ENCODE peak calls at places on chromosomes 2 and 18, in six cellular contexts. H is adrenal gland, Q is A549, L is tibial nerve, V is gastrocnemius medialis, W is right lobe of liver. X is an unnamed sample.

GRCh38 chr2:211454684-211455083 is 898.3 kb downstream of the CPS1 start:
- DNase-seq in V (no peak), W (no peak), L (no peak), Q (no peak), H (no peak), X (no peak)

GRCh38 chr2:191677091-191677645 is 768 bp upstream of the NABP1 start:
- DNase-seq in Q (peak), W (peak), H (peak), V (peak), L (no peak), X (peak)

GRCh38 chr2:100197643-100198153 is 55.3 kb upstream of the AFF3 start:
- DNase-seq in V (peak), L (peak), Q (no peak), W (no peak), H (peak), X (peak)

GRCh38 chr18:6482198-6482977 is 67.7 kb upstream of the L3MBTL4 start:
- DNase-seq in W (peak), L (peak), V (peak), Q (peak), H (peak), X (peak)

GRCh38 chr2:3728104-3729054 is 25.0 kb downstream of the DCDC2C start:
- DNase-seq in V (no peak), W (no peak), Q (peak), H (peak), L (peak), X (no peak)

GRCh38 chr2:9885036-9885684 is 41.9 kb downstream of the TAF1B start:
- DNase-seq in Q (no peak), W (no peak), H (no peak), V (no peak), L (no peak), X (no peak)

GRCh38 chr2:154427453-154427852 is 271.0 kb upstream of the KCNJ3 start:
- DNase-seq in H (no peak), L (no peak), W (no peak), V (no peak), Q (no peak), X (no peak)

GRCh38 chr2:66228128-66228547 is 206.8 kb upstream of the MEIS1 start:
- DNase-seq in L (peak), H (peak), W (no peak), Q (no peak), V (peak), X (no peak)

GRCh38 chr18:59848002-59848401 is 51.8 kb upstream of the PMAIP1 start:
- DNase-seq in Q (no peak), H (no peak), V (no peak), W (no peak), L (no peak), X (no peak)

GRCh38 chr2:213150315-213150951 is 979 bp downstream of the IKZF2 start:
- DNase-seq in V (no peak), H (peak), L (peak), W (no peak), Q (no peak), X (no peak)

GRCh38 chr2:75278314-75278713 is 79.0 kb upstream of the TACR1 start:
- DNase-seq in L (no peak), W (no peak), Q (no peak), H (no peak), V (no peak), X (no peak)

GRCh38 chr2:225889452-225889851 is 489.9 kb downstream of the NYAP2 start:
- DNase-seq in W (no peak), Q (peak), V (no peak), H (peak), L (peak), X (peak)

GRCh38 chr2:174587607-174588006 is 10.0 kb downstream of the WIPF1 start:
- DNase-seq in Q (no peak), V (no peak), H (no peak), L (no peak), W (no peak), X (no peak)

GRCh38 chr2:36477744-36478143 is 120.2 kb downstream of the FEZ2 start:
- DNase-seq in Q (no peak), L (no peak), W (no peak), H (no peak), V (no peak), X (no peak)

GRCh38 chr2:105593221-105593967 is 151.3 kb upstream of the NCK2 start:
- DNase-seq in W (no peak), V (no peak), L (no peak), Q (no peak), H (no peak), X (no peak)

GRCh38 chr18:44729631-44730101 is 49.0 kb downstream of the SETBP1 start:
- DNase-seq in L (no peak), Q (no peak), W (no peak), V (no peak), H (no peak), X (no peak)

GRCh38 chr2:132943829-132944228 is 273.8 kb upstream of the LYPD1 start:
- DNase-seq in W (no peak), V (no peak), H (no peak), L (no peak), Q (no peak), X (no peak)

GRCh38 chr2:239459581-239459980 is 58.8 kb upstream of the HDAC4 start:
- DNase-seq in Q (no peak), H (peak), L (no peak), V (no peak), W (no peak), X (no peak)

GRCh38 chr2:219298759-219299371 is 10.3 kb downstream of the PTPRN start:
- DNase-seq in Q (peak), W (peak), L (peak), H (peak), V (peak), X (peak)

GRCh38 chr18:26976206-26976605 is 110.7 kb upstream of the AQP4 start:
- DNase-seq in Q (no peak), H (no peak), V (no peak), W (no peak), L (no peak), X (no peak)

GRCh38 chr18:23689616-23690504 is 607 bp downstream of the LAMA3 start:
- DNase-seq in L (no peak), H (peak), Q (peak), V (no peak), W (peak), X (peak)

GRCh38 chr2:57959380-57959779 is 87.2 kb upstream of the VRK2 start:
- DNase-seq in H (no peak), Q (no peak), W (no peak), V (no peak), L (no peak), X (no peak)

GRCh38 chr2:237181844-237182243 is 96.2 kb downstream of the COPS8 start:
- DNase-seq in W (no peak), H (no peak), L (peak), V (peak), Q (peak), X (peak)

GRCh38 chr2:3223080-3223923 is 154.3 kb downstream of the EIPR1 start:
- DNase-seq in V (no peak), L (no peak), Q (no peak), H (no peak), W (no peak), X (no peak)

GRCh38 chr2:59217360-59217759 is 976.2 kb upstream of the FANCL start:
- DNase-seq in V (no peak), H (no peak), W (no peak), Q (no peak), L (no peak), X (no peak)

GRCh38 chr2:235511187-235511661 is 17.4 kb downstream of the AGAP1 start:
- DNase-seq in H (peak), W (peak), V (no peak), Q (peak), L (no peak), X (peak)

GRCh38 chr2:233061007-233061590 is 957 bp downstream of the INPP5D start:
- DNase-seq in H (no peak), L (no peak), Q (no peak), W (no peak), V (no peak), X (no peak)
- H3K4me3 ChIP-seq in H (peak), L (peak), Q (no peak), W (peak), V (peak), X (no peak)

DNA sequence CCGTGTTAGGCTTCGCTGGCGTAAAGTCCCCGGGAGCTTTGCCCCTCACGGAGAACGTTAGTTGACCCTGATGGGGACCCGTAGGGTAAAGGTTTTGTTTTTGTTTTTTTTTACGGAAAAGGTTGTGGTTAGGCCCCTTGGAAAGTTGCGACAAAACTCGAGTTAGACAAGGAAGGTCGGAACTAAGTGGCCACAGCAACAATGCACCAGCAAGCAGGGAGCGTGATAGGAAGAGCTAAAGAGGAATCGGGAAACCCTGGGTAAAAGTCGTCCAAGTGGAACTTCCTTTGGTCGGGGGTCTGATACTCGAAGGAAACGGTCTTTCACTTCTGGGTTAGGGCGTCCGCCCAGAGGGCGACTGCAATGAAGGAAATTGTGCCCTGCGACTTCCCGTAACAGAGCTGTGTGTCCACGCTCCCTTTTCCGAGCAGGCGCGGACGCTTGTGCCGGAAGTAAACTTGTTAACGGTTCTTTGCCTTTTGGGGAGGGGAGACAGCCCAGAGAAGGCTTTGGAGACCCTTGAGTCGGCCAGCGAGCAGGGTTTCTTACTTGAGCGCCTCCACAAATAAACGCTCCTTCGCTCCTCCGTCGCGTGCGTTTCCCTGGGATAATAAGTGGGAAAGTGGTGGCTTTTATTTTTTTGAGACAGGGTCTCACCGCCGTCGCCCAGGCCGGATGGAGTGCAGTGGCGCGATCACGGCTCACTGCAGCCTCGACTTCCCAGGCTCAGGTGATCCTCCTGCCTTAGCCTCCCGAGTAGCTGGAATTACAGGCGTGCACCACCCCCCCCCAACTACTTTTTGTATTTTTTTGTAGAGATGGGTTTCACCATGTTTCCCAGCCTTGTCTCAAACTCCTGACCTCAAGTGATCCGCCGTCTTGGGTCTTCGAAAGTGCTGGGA is 641 bp upstream of the CLASP1 start:
- DNase-seq in L (peak), H (peak), Q (peak), V (peak), W (peak), X (peak)
- TF ChIP-seq POLR2A in L (no peak), H (no peak), Q (peak), V (no peak), W (no peak), X (no peak)

GRCh38 chr2:42133771-42134195 is 35.4 kb upstream of the EML4 start:
- DNase-seq in V (no peak), L (no peak), H (peak), Q (no peak), W (no peak), X (no peak)

GRCh38 chr2:42132966-42133641 is 36.0 kb upstream of the EML4 start:
- DNase-seq in L (peak), W (peak), Q (peak), V (peak), H (peak), X (peak)

GRCh38 chr2:42129947-42130346 is 39.2 kb upstream of the EML4 start:
- DNase-seq in H (no peak), L (no peak), Q (no peak), W (no peak), V (no peak), X (no peak)

GRCh38 chr2:42129487-42129852 is 39.7 kb upstream of the EML4 start:
- DNase-seq in Q (no peak), H (no peak), L (no peak), W (no peak), V (no peak), X (no peak)

GRCh38 chr2:42132066-42132965 is 36.8 kb upstream of the EML4 start:
- DNase-seq in V (no peak), W (no peak), Q (peak), L (no peak), H (peak), X (no peak)
- H3K4me3 ChIP-seq in V (no peak), W (peak), Q (no peak), L (no peak), H (no peak), X (no peak)

GRCh38 chr2:196742685-196743084 is 56.8 kb downstream of the GTF3C3 start:
- DNase-seq in H (no peak), Q (no peak), W (no peak), L (no peak), V (no peak), X (no peak)
- TF ChIP-seq POLR2A in H (no peak), Q (no peak), W (no peak), L (no peak), V (no peak), X (no peak)

GRCh38 chr2:86772626-86773025 is 18.1 kb downstream of the CD8A start:
- DNase-seq in V (no peak), L (no peak), W (no peak), H (no peak), Q (no peak), X (no peak)

GRCh38 chr2:86770816-86771215 is 19.9 kb downstream of the CD8A start:
- DNase-seq in H (no peak), Q (no peak), W (no peak), L (no peak), V (no peak), X (no peak)

GRCh38 chr2:86765308-86765695 is 25.4 kb downstream of the CD8A start:
- DNase-seq in L (no peak), W (no peak), V (no peak), Q (no peak), H (no peak), X (no peak)

GRCh38 chr2:86768189-86768949 is 22.3 kb downstream of the CD8A start:
- DNase-seq in V (no peak), W (no peak), H (no peak), L (no peak), Q (no peak), X (no peak)

GRCh38 chr2:86769838-86770237 is 20.9 kb downstream of the CD8A start:
- DNase-seq in V (no peak), H (no peak), W (no peak), Q (no peak), L (no peak), X (no peak)
- H3K4me3 ChIP-seq in V (no peak), H (no peak), W (no peak), Q (no peak), L (no peak), X (no peak)

GRCh38 chr2:210170442-210171303 is 536 bp downstream of the KANSL1L start:
- DNase-seq in Q (peak), H (peak), L (peak), W (peak), V (peak), X (peak)

GRCh38 chr2:210174086-210174485 is 2.9 kb upstream of the KANSL1L start:
- DNase-seq in V (no peak), L (no peak), Q (no peak), W (no peak), H (no peak), X (no peak)

GRCh38 chr2:210169871-210170441 is 1.3 kb downstream of the KANSL1L start:
- DNase-seq in Q (no peak), V (no peak), H (no peak), W (no peak), L (no peak), X (no peak)

GRCh38 chr2:210172219-210172575 is 988 bp upstream of the KANSL1L start:
- DNase-seq in V (no peak), Q (no peak), W (no peak), L (no peak), H (no peak), X (no peak)

DNA sequence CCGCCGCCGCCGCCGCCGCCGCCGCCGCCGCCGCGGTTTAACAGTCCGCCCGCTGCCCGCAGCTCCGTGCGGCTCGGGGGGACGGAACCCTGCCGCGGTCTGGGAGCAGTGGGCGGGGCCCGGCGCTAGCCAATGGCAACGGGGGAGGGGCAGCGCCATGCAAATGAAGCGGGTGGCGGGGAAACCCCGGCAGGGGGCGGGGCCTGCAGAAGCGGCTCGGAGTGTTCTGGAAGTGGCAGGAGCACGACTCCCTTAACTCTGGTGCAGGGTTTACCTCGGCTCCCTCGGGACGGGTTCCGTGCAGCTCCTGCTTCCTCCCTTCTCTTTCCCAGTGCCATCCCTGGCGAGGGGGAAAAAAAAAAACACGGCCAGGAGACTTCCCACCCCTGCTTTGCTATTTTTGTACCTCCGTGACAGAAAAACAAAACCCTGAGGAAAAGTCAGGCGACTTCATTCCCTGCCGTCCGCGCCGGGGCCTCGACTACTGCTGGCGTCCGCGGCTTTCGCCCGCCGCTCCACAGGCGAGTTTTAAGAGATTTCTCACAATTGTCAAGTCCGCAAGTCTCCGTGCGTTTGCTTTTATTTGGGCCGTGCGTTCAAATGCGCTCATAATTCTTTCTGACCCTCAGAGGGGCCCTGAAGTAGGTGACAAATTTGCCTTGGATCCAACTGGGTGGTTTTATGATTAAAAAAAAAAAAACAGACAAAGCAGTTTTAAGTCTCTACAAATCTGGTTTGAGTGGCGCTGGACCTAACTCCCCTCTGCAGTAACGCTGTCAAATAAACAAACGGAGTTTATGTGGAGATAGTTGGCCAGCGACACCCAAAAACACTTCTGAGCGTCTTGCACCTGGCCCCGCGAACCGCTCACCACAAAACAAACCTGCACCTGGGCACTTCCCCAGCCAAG is at the start of gene KANSL1L:
- DNase-seq in L (peak), W (peak), V (peak), H (peak), Q (peak), X (peak)
- TF ChIP-seq POLR2A in L (peak), W (peak), V (peak), H (peak), Q (peak), X (peak)

DNA sequence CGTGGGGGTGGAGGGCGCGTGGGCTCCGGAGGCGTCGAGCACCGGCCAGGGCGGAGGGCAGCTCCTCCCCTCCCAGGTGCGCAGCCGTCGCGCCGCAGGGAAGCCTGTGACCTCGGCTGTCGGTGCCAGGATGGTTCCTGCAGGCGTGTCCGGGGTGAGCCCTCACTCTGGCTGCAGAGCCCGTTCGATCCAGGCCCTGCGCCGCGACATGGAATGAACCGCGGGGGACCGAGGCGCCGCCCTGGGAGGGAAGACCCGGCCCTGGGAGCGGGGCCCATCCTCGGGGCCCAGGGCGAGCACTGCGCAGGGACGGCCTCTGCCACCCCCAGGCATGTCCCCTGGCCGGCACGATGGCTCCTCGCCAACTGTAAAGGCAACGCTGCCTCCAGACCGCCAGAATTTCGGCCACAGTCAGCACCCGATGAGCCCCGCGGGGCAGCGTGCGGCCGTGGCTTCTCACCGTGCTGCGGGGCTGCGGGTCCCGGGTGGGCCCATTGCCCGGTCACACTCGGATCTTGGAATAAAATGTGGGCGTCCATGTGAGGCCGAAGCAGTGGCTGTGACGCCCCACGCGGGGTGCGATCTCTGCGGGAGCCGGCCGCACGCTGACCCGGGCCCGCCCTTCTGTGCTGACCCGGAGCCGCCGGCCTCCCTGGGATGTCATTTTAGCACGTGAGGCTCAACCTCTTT is 26.6 kb downstream of the SALL3 start:
- DNase-seq in W (no peak), L (no peak), Q (no peak), V (no peak), H (no peak), X (no peak)
- H3K4me3 ChIP-seq in W (no peak), L (no peak), Q (no peak), V (no peak), H (no peak), X (no peak)

DNA sequence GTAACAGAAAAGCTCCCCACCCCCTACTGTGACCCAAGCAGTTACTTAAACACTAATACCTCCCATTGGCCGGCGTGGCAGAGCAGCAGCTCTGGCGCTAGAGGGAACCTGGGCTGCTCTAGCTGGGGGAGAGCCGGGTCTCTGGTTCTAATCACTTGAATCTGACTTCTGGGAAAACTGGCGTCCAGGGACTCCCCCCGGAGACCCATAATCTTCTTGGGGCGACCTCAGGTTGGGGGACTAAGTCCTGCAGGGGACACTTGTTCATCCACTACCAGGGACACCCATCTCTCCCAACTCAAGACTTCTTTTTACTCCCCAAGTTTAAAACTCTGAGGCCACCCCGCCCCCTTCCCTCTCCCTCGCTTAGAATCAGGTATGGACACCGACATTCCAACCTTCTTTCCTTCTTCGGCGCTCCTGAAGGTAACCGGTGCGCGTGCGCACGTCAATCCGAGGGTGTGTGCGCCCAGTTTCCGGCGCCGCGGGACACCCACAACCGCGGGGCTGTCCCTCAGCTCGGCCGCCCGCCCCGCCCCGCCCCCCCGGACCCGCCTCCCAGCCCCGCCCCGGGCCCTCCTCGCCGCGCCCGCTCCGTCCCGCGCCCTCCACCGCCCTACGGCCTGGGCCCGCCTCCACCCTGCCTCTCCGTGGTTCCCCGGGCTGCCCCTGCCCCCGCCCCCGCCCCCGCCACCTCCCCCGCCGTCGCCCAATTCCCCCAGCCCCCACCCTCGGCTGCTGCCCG is at the start of gene ERICH2:
- DNase-seq in Q (peak), V (peak), H (peak), L (peak), W (peak), X (peak)
- TF ChIP-seq POLR2A in Q (no peak), V (no peak), H (peak), L (peak), W (peak), X (no peak)

GRCh38 chr2:231713738-231714638 is 5.7 kb downstream of the PTMA start:
- DNase-seq in V (peak), L (peak), H (peak), Q (peak), W (peak), X (peak)
- H3K4me3 ChIP-seq in V (no peak), L (no peak), H (no peak), Q (no peak), W (no peak), X (no peak)

X was measured in body of pancreas.